ENCODE peak calls at places on chromosomes 6 and 20, in ten cellular contexts. One of them, this sample, is unnamed.
A peak's percentile ranks its signal among the peaks of the same experiment; 100 is the strongest.

GRCh38 chr20:10381477-10381876 is 52.5 kb downstream of the MKKS start:
- DNase-seq in HCT116: no peak
- DNase-seq in GM12865: peak; percentile 12
- DNase-seq in fibroblast of the aortic adventitia: peak; percentile 9
- DNase-seq in mucosa of descending colon: no peak
- DNase-seq in fibroblast of pulmonary artery: no peak
- DNase-seq in omental fat pad: no peak
- DNase-seq in activated B cell treated with CpG ODN at 0.5 μM for 24 hours: no peak
- DNase-seq in neural progenitor cell: no peak
- DNase-seq in left lung: no peak
- DNase-seq in this sample: no peak

GRCh38 chr6:149335924-149336323 is 18.4 kb downstream of the TAB2 start:
- DNase-seq in HCT116: peak; percentile 59
- DNase-seq in GM12865: peak; percentile 63
- DNase-seq in fibroblast of the aortic adventitia: peak; percentile 76
- DNase-seq in mucosa of descending colon: no peak
- DNase-seq in fibroblast of pulmonary artery: peak; percentile 67
- DNase-seq in omental fat pad: no peak
- DNase-seq in activated B cell treated with CpG ODN at 0.5 μM for 24 hours: no peak
- DNase-seq in neural progenitor cell: no peak
- DNase-seq in left lung: no peak
- DNase-seq in this sample: peak; percentile 86

GRCh38 chr6:152605342-152605741 is 31.8 kb downstream of the SYNE1 start:
- DNase-seq in HCT116: no peak
- DNase-seq in GM12865: no peak
- DNase-seq in fibroblast of the aortic adventitia: peak; percentile 51
- DNase-seq in mucosa of descending colon: no peak
- DNase-seq in fibroblast of pulmonary artery: peak; percentile 18
- DNase-seq in omental fat pad: no peak
- DNase-seq in activated B cell treated with CpG ODN at 0.5 μM for 24 hours: no peak
- DNase-seq in neural progenitor cell: no peak
- DNase-seq in left lung: no peak
- DNase-seq in this sample: peak; percentile 60

GRCh38 chr6:109454483-109455160 is 950 bp downstream of the MICAL1 start:
- DNase-seq in HCT116: no peak
- DNase-seq in GM12865: peak; percentile 86
- DNase-seq in fibroblast of the aortic adventitia: peak; percentile 35
- DNase-seq in mucosa of descending colon: peak; percentile 81
- DNase-seq in fibroblast of pulmonary artery: peak; percentile 29
- DNase-seq in omental fat pad: no peak
- DNase-seq in activated B cell treated with CpG ODN at 0.5 μM for 24 hours: no peak
- DNase-seq in neural progenitor cell: no peak
- DNase-seq in left lung: no peak
- DNase-seq in this sample: peak; percentile 35

GRCh38 chr20:61301995-61302525 is 50.0 kb downstream of the CDH4 start:
- DNase-seq in HCT116: no peak
- DNase-seq in GM12865: no peak
- DNase-seq in fibroblast of the aortic adventitia: no peak
- DNase-seq in mucosa of descending colon: no peak
- DNase-seq in fibroblast of pulmonary artery: no peak
- DNase-seq in omental fat pad: no peak
- DNase-seq in activated B cell treated with CpG ODN at 0.5 μM for 24 hours: no peak
- DNase-seq in neural progenitor cell: no peak
- DNase-seq in left lung: peak; percentile 37
- DNase-seq in this sample: no peak

GRCh38 chr6:125022391-125022989 is 60.3 kb downstream of the RNF217 start:
- DNase-seq in HCT116: no peak
- DNase-seq in GM12865: no peak
- DNase-seq in fibroblast of the aortic adventitia: no peak
- DNase-seq in mucosa of descending colon: no peak
- DNase-seq in fibroblast of pulmonary artery: no peak
- DNase-seq in omental fat pad: no peak
- DNase-seq in activated B cell treated with CpG ODN at 0.5 μM for 24 hours: no peak
- DNase-seq in neural progenitor cell: peak; percentile 13
- DNase-seq in left lung: no peak
- DNase-seq in this sample: peak; percentile 26

GRCh38 chr20:47768016-47768953 is 17.0 kb downstream of the SULF2 start:
- DNase-seq in HCT116: no peak
- DNase-seq in GM12865: peak; percentile 9
- DNase-seq in fibroblast of the aortic adventitia: no peak
- DNase-seq in mucosa of descending colon: peak; percentile 81
- DNase-seq in fibroblast of pulmonary artery: peak; percentile 36
- DNase-seq in omental fat pad: no peak
- DNase-seq in activated B cell treated with CpG ODN at 0.5 μM for 24 hours: no peak
- DNase-seq in neural progenitor cell: no peak
- DNase-seq in left lung: no peak
- DNase-seq in this sample: no peak

GRCh38 chr6:135869857-135870256 is 18.4 kb downstream of the PDE7B start:
- DNase-seq in HCT116: no peak
- DNase-seq in GM12865: no peak
- DNase-seq in fibroblast of the aortic adventitia: no peak
- DNase-seq in mucosa of descending colon: no peak
- DNase-seq in fibroblast of pulmonary artery: no peak
- DNase-seq in omental fat pad: no peak
- DNase-seq in activated B cell treated with CpG ODN at 0.5 μM for 24 hours: no peak
- DNase-seq in neural progenitor cell: no peak
- DNase-seq in left lung: no peak
- DNase-seq in this sample: peak; percentile 36

GRCh38 chr20:61998343-61999121 is 67.1 kb downstream of the TAF4 start:
- DNase-seq in HCT116: no peak
- DNase-seq in GM12865: no peak
- DNase-seq in fibroblast of the aortic adventitia: no peak
- DNase-seq in mucosa of descending colon: peak; percentile 13
- DNase-seq in fibroblast of pulmonary artery: no peak
- DNase-seq in omental fat pad: no peak
- DNase-seq in activated B cell treated with CpG ODN at 0.5 μM for 24 hours: no peak
- DNase-seq in neural progenitor cell: no peak
- DNase-seq in left lung: no peak
- DNase-seq in this sample: no peak

GRCh38 chr20:34940126-34940525 is 15.5 kb downstream of the GSS start:
- DNase-seq in HCT116: no peak
- DNase-seq in GM12865: no peak
- DNase-seq in fibroblast of the aortic adventitia: no peak
- DNase-seq in mucosa of descending colon: no peak
- DNase-seq in fibroblast of pulmonary artery: no peak
- DNase-seq in omental fat pad: no peak
- DNase-seq in activated B cell treated with CpG ODN at 0.5 μM for 24 hours: no peak
- DNase-seq in neural progenitor cell: no peak
- DNase-seq in left lung: no peak
- DNase-seq in this sample: no peak

GRCh38 chr6:158756126-158756525 is 63.0 kb downstream of the EZR start:
- DNase-seq in HCT116: no peak
- DNase-seq in GM12865: no peak
- DNase-seq in fibroblast of the aortic adventitia: no peak
- DNase-seq in mucosa of descending colon: no peak
- DNase-seq in fibroblast of pulmonary artery: no peak
- DNase-seq in omental fat pad: no peak
- DNase-seq in activated B cell treated with CpG ODN at 0.5 μM for 24 hours: no peak
- DNase-seq in neural progenitor cell: no peak
- DNase-seq in left lung: no peak
- DNase-seq in this sample: no peak

GRCh38 chr6:151376440-151376839 is 14.9 kb downstream of the ZBTB2 start:
- DNase-seq in HCT116: no peak
- DNase-seq in GM12865: no peak
- DNase-seq in fibroblast of the aortic adventitia: no peak
- DNase-seq in mucosa of descending colon: no peak
- DNase-seq in fibroblast of pulmonary artery: no peak
- DNase-seq in omental fat pad: no peak
- DNase-seq in activated B cell treated with CpG ODN at 0.5 μM for 24 hours: no peak
- DNase-seq in neural progenitor cell: no peak
- DNase-seq in left lung: no peak
- DNase-seq in this sample: no peak

GRCh38 chr6:158072083-158072721 is 90.5 kb downstream of the SYNJ2 start:
- DNase-seq in HCT116: no peak
- DNase-seq in GM12865: peak; percentile 75
- DNase-seq in fibroblast of the aortic adventitia: peak; percentile 82
- DNase-seq in mucosa of descending colon: no peak
- DNase-seq in fibroblast of pulmonary artery: peak; percentile 84
- DNase-seq in omental fat pad: peak; percentile 46
- DNase-seq in activated B cell treated with CpG ODN at 0.5 μM for 24 hours: peak; percentile 57
- DNase-seq in neural progenitor cell: peak; percentile 76
- DNase-seq in left lung: peak; percentile 88
- DNase-seq in this sample: peak; percentile 81

GRCh38 chr6:90545450-90545849 is 41.4 kb downstream of the MAP3K7 start:
- DNase-seq in HCT116: no peak
- DNase-seq in GM12865: no peak
- DNase-seq in fibroblast of the aortic adventitia: no peak
- DNase-seq in mucosa of descending colon: no peak
- DNase-seq in fibroblast of pulmonary artery: no peak
- DNase-seq in omental fat pad: no peak
- DNase-seq in activated B cell treated with CpG ODN at 0.5 μM for 24 hours: no peak
- DNase-seq in neural progenitor cell: no peak
- DNase-seq in left lung: no peak
- DNase-seq in this sample: peak; percentile 11

GRCh38 chr6:14165091-14165490 is 47.5 kb downstream of the CD83 start:
- DNase-seq in HCT116: no peak
- DNase-seq in GM12865: no peak
- DNase-seq in fibroblast of the aortic adventitia: peak; percentile 90
- DNase-seq in mucosa of descending colon: no peak
- DNase-seq in fibroblast of pulmonary artery: peak; percentile 76
- DNase-seq in omental fat pad: no peak
- DNase-seq in activated B cell treated with CpG ODN at 0.5 μM for 24 hours: no peak
- DNase-seq in neural progenitor cell: no peak
- DNase-seq in left lung: no peak
- DNase-seq in this sample: peak; percentile 81

GRCh38 chr20:57392130-57392445 is 892 bp downstream of the RBM38 start:
- DNase-seq in HCT116: no peak
- DNase-seq in GM12865: peak; percentile 46
- DNase-seq in fibroblast of the aortic adventitia: no peak
- DNase-seq in mucosa of descending colon: no peak
- DNase-seq in fibroblast of pulmonary artery: no peak
- DNase-seq in omental fat pad: no peak
- DNase-seq in activated B cell treated with CpG ODN at 0.5 μM for 24 hours: no peak
- DNase-seq in neural progenitor cell: peak; percentile 30
- DNase-seq in left lung: no peak
- DNase-seq in this sample: no peak

GRCh38 chr6:119313937-119314893 is 35.3 kb downstream of the MAN1A1 start:
- DNase-seq in HCT116: no peak
- DNase-seq in GM12865: peak; percentile 17
- DNase-seq in fibroblast of the aortic adventitia: no peak
- DNase-seq in mucosa of descending colon: no peak
- DNase-seq in fibroblast of pulmonary artery: no peak
- DNase-seq in omental fat pad: no peak
- DNase-seq in activated B cell treated with CpG ODN at 0.5 μM for 24 hours: peak; percentile 23
- DNase-seq in neural progenitor cell: no peak
- DNase-seq in left lung: no peak
- DNase-seq in this sample: no peak

GRCh38 chr6:19297880-19298279 is 539.3 kb upstream of the ID4 start:
- DNase-seq in HCT116: no peak
- DNase-seq in GM12865: no peak
- DNase-seq in fibroblast of the aortic adventitia: no peak
- DNase-seq in mucosa of descending colon: no peak
- DNase-seq in fibroblast of pulmonary artery: no peak
- DNase-seq in omental fat pad: no peak
- DNase-seq in activated B cell treated with CpG ODN at 0.5 μM for 24 hours: no peak
- DNase-seq in neural progenitor cell: no peak
- DNase-seq in left lung: no peak
- DNase-seq in this sample: no peak

GRCh38 chr20:3340443-3340842 is 67.0 kb downstream of the DNAAF9 start:
- DNase-seq in HCT116: no peak
- DNase-seq in GM12865: no peak
- DNase-seq in fibroblast of the aortic adventitia: no peak
- DNase-seq in mucosa of descending colon: no peak
- DNase-seq in fibroblast of pulmonary artery: no peak
- DNase-seq in omental fat pad: no peak
- DNase-seq in activated B cell treated with CpG ODN at 0.5 μM for 24 hours: no peak
- DNase-seq in neural progenitor cell: no peak
- DNase-seq in left lung: peak; percentile 76
- DNase-seq in this sample: no peak

GRCh38 chr6:101386982-101387381 is 6.5 kb upstream of the GRIK2 start:
- DNase-seq in HCT116: no peak
- DNase-seq in GM12865: no peak
- DNase-seq in fibroblast of the aortic adventitia: no peak
- DNase-seq in mucosa of descending colon: no peak
- DNase-seq in fibroblast of pulmonary artery: no peak
- DNase-seq in omental fat pad: no peak
- DNase-seq in activated B cell treated with CpG ODN at 0.5 μM for 24 hours: no peak
- DNase-seq in neural progenitor cell: peak; percentile 31
- DNase-seq in left lung: no peak
- DNase-seq in this sample: no peak
- TF ChIP-seq CTCF in HCT116: peak; percentile 8
- TF ChIP-seq CTCF in GM12865: no peak
- TF ChIP-seq CTCF in fibroblast of the aortic adventitia: peak; percentile 17
- TF ChIP-seq CTCF in mucosa of descending colon: no peak
- TF ChIP-seq CTCF in fibroblast of pulmonary artery: peak; percentile 24
- TF ChIP-seq CTCF in omental fat pad: no peak
- TF ChIP-seq CTCF in activated B cell treated with CpG ODN at 0.5 μM for 24 hours: no peak
- TF ChIP-seq CTCF in neural progenitor cell: peak; percentile 54
- TF ChIP-seq CTCF in left lung: no peak
- TF ChIP-seq CTCF in this sample: peak; percentile 16

GRCh38 chr6:121615493-121615892 is 180.0 kb downstream of the GJA1 start:
- DNase-seq in HCT116: peak; percentile 18
- DNase-seq in GM12865: no peak
- DNase-seq in fibroblast of the aortic adventitia: no peak
- DNase-seq in mucosa of descending colon: no peak
- DNase-seq in fibroblast of pulmonary artery: no peak
- DNase-seq in omental fat pad: no peak
- DNase-seq in activated B cell treated with CpG ODN at 0.5 μM for 24 hours: no peak
- DNase-seq in neural progenitor cell: no peak
- DNase-seq in left lung: no peak
- DNase-seq in this sample: no peak
- TF ChIP-seq CTCF in HCT116: no peak
- TF ChIP-seq CTCF in GM12865: no peak
- TF ChIP-seq CTCF in fibroblast of the aortic adventitia: peak; percentile 28
- TF ChIP-seq CTCF in mucosa of descending colon: no peak
- TF ChIP-seq CTCF in fibroblast of pulmonary artery: peak; percentile 21
- TF ChIP-seq CTCF in omental fat pad: no peak
- TF ChIP-seq CTCF in activated B cell treated with CpG ODN at 0.5 μM for 24 hours: no peak
- TF ChIP-seq CTCF in neural progenitor cell: peak; percentile 24
- TF ChIP-seq CTCF in left lung: no peak
- TF ChIP-seq CTCF in this sample: peak; percentile 20

GRCh38 chr20:41607791-41608190 is 10.4 kb downstream of the CHD6 start:
- DNase-seq in HCT116: no peak
- DNase-seq in GM12865: no peak
- DNase-seq in fibroblast of the aortic adventitia: no peak
- DNase-seq in mucosa of descending colon: no peak
- DNase-seq in fibroblast of pulmonary artery: no peak
- DNase-seq in omental fat pad: no peak
- DNase-seq in activated B cell treated with CpG ODN at 0.5 μM for 24 hours: no peak
- DNase-seq in neural progenitor cell: no peak
- DNase-seq in left lung: no peak
- DNase-seq in this sample: no peak
- TF ChIP-seq CTCF in HCT116: no peak
- TF ChIP-seq CTCF in GM12865: no peak
- TF ChIP-seq CTCF in fibroblast of the aortic adventitia: no peak
- TF ChIP-seq CTCF in mucosa of descending colon: no peak
- TF ChIP-seq CTCF in fibroblast of pulmonary artery: no peak
- TF ChIP-seq CTCF in omental fat pad: no peak
- TF ChIP-seq CTCF in activated B cell treated with CpG ODN at 0.5 μM for 24 hours: no peak
- TF ChIP-seq CTCF in neural progenitor cell: no peak
- TF ChIP-seq CTCF in left lung: no peak
- TF ChIP-seq CTCF in this sample: no peak

DNA sequence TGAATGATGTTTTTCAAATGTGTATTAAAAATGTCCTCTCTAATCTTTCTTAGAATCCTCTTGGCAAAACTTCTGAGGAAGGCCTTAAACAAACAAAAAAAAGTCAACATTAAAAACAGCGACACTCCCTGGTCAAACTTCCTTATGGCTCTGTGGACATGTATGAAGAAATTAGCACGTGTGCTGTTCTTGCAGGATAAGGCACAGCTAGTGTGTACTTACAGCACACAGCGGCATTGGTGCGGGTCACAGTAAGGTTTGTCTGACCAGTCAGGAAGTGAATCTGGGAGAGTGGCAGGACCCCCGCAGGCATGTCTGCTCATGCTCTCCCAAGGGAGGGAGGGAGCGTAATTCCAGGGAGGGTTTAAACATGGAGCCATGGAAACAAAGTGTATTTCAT is 38.8 kb downstream of the SLC22A1 start:
- DNase-seq in HCT116: no peak
- DNase-seq in GM12865: no peak
- DNase-seq in fibroblast of the aortic adventitia: no peak
- DNase-seq in mucosa of descending colon: peak; percentile 61
- DNase-seq in fibroblast of pulmonary artery: no peak
- DNase-seq in omental fat pad: no peak
- DNase-seq in activated B cell treated with CpG ODN at 0.5 μM for 24 hours: no peak
- DNase-seq in neural progenitor cell: no peak
- DNase-seq in left lung: no peak
- DNase-seq in this sample: peak; percentile 51
- TF ChIP-seq CTCF in HCT116: no peak
- TF ChIP-seq CTCF in GM12865: no peak
- TF ChIP-seq CTCF in fibroblast of the aortic adventitia: no peak
- TF ChIP-seq CTCF in mucosa of descending colon: no peak
- TF ChIP-seq CTCF in fibroblast of pulmonary artery: no peak
- TF ChIP-seq CTCF in omental fat pad: no peak
- TF ChIP-seq CTCF in activated B cell treated with CpG ODN at 0.5 μM for 24 hours: no peak
- TF ChIP-seq CTCF in neural progenitor cell: no peak
- TF ChIP-seq CTCF in left lung: no peak
- TF ChIP-seq CTCF in this sample: peak; percentile 7